ENCODE peak calls at places on chromosomes 2 and 18, in nine cellular contexts. A is cardiac muscle cell; Y is colonic mucosa; X is ovary; O is lower lobe of right lung; J is aorta; G is pancreas; E is thoracic aorta; Z is CD8-positive, alpha-beta T cell. B is an unnamed sample.

GRCh38 chr2:68828887-68829708 is 42.1 kb downstream of the BMP10 start:
- DNase-seq in X (peak; percentile 96), O (peak; percentile 97), Z (peak; percentile 47), Y (peak; percentile 97), E (peak; percentile 88), G (peak; percentile 87), J (peak; percentile 99), A (peak; percentile 100), B (peak; percentile 28)

GRCh38 chr2:76197842-76198448 is 487.2 kb upstream of the GCFC2 start:
- DNase-seq in Y (peak; percentile 63), X (no peak), Z (no peak), O (no peak), J (no peak), A (peak; percentile 78), G (peak; percentile 66), E (no peak), B (peak; percentile 6)

GRCh38 chr18:79348066-79348465 is 47.7 kb upstream of the NFATC1 start:
- DNase-seq in X (no peak), Z (no peak), Y (no peak), E (no peak), G (no peak), J (no peak), O (no peak), A (no peak), B (no peak)

GRCh38 chr2:39625193-39625926 is 40.4 kb upstream of the TMEM178A start:
- DNase-seq in A (no peak), Z (no peak), Y (no peak), G (no peak), O (no peak), X (no peak), J (no peak), E (no peak), B (no peak)

GRCh38 chr2:38622210-38622609 is 19.5 kb upstream of the HNRNPLL start:
- DNase-seq in E (no peak), Z (no peak), X (no peak), G (no peak), O (no peak), Y (no peak), J (no peak), A (peak; percentile 15), B (no peak)

GRCh38 chr2:66700181-66700686 is 265.3 kb downstream of the MEIS1 start:
- DNase-seq in X (no peak), Z (no peak), O (no peak), A (no peak), Y (no peak), J (no peak), G (no peak), E (no peak), B (no peak)

GRCh38 chr2:237391140-237391539 is 22.8 kb downstream of the COL6A3 start:
- DNase-seq in Z (no peak), A (no peak), Y (no peak), J (no peak), X (no peak), O (no peak), G (no peak), E (no peak), B (no peak)

GRCh38 chr2:158049129-158049855 is 52.4 kb upstream of the UPP2 start:
- DNase-seq in E (no peak), A (no peak), X (no peak), J (no peak), Z (no peak), O (no peak), G (no peak), Y (no peak), B (no peak)

GRCh38 chr18:48623468-48624220 is 84.8 kb downstream of the CTIF start:
- DNase-seq in A (peak; percentile 87), E (no peak), X (no peak), Y (no peak), G (no peak), Z (no peak), J (no peak), O (no peak), B (no peak)

GRCh38 chr2:165647409-165647808 is 146.6 kb downstream of the GALNT3 start:
- DNase-seq in Z (no peak), X (no peak), G (no peak), Y (no peak), O (no peak), E (no peak), J (no peak), A (no peak), B (no peak)

GRCh38 chr2:28390857-28391563 is 1.6 kb upstream of the FOSL2 start:
- DNase-seq in X (peak; percentile 88), A (peak; percentile 93), E (no peak), Y (peak; percentile 83), Z (no peak), J (peak; percentile 93), O (peak; percentile 85), G (peak; percentile 76), B (peak; percentile 83)

GRCh38 chr2:103527278-103527677 is 765.4 kb downstream of the TMEM182 start:
- DNase-seq in A (no peak), Y (no peak), Z (no peak), J (no peak), G (no peak), X (no peak), E (no peak), O (no peak), B (no peak)

GRCh38 chr2:154455871-154456270 is 242.6 kb upstream of the KCNJ3 start:
- DNase-seq in E (no peak), J (no peak), X (no peak), O (no peak), Y (no peak), A (peak; percentile 34), Z (no peak), G (no peak), B (no peak)

GRCh38 chr2:191202209-191202721 is 42.9 kb upstream of the MYO1B start:
- DNase-seq in O (no peak), E (no peak), X (no peak), A (peak; percentile 90), J (no peak), G (no peak), Z (no peak), Y (no peak), B (no peak)

GRCh38 chr2:101114815-101115214 is 36.4 kb downstream of the TBC1D8 start:
- DNase-seq in E (no peak), J (no peak), G (no peak), Y (peak; percentile 56), Z (no peak), A (no peak), O (peak; percentile 65), X (no peak), B (no peak)

GRCh38 chr2:120204945-120205670 is 18.1 kb downstream of the TMEM185B start:
- DNase-seq in J (no peak), E (no peak), A (no peak), O (no peak), Y (no peak), G (no peak), Z (no peak), X (no peak), B (no peak)

GRCh38 chr2:101718993-101719571 is 21.6 kb downstream of the MAP4K4 start:
- DNase-seq in G (no peak), Z (no peak), E (no peak), J (no peak), O (no peak), A (no peak), X (no peak), Y (no peak), B (no peak)

GRCh38 chr2:111138834-111139233 is 18.1 kb downstream of the BCL2L11 start:
- DNase-seq in O (no peak), X (no peak), G (no peak), E (no peak), A (no peak), Z (no peak), Y (no peak), J (no peak), B (no peak)

GRCh38 chr2:111134082-111134481 is 13.4 kb downstream of the BCL2L11 start:
- DNase-seq in O (no peak), Y (no peak), E (no peak), X (no peak), A (no peak), G (no peak), J (no peak), Z (no peak), B (no peak)

GRCh38 chr2:111135910-111136297 is 15.2 kb downstream of the BCL2L11 start:
- DNase-seq in J (no peak), Y (no peak), Z (no peak), X (no peak), O (peak; percentile 52), A (peak; percentile 98), E (no peak), G (no peak), B (peak; percentile 69)

GRCh38 chr2:111135237-111135909 is 14.7 kb downstream of the BCL2L11 start:
- DNase-seq in J (no peak), O (no peak), G (no peak), A (no peak), Z (no peak), Y (no peak), E (no peak), X (no peak), B (no peak)

GRCh38 chr2:111133603-111134002 is 12.9 kb downstream of the BCL2L11 start:
- DNase-seq in O (no peak), G (no peak), Z (no peak), J (no peak), A (no peak), X (no peak), Y (no peak), E (no peak), B (no peak)
- H3K36me3 ChIP-seq in O (peaks cover 13% of the 10 kb centered on the region), G (no peaks in the 10 kb centered on the region), Z (no peaks in the 10 kb centered on the region), J (no peaks in the 10 kb centered on the region), A (peaks cover 18% of the 10 kb centered on the region), X (no peaks in the 10 kb centered on the region), Y (no peaks in the 10 kb centered on the region), E (no peaks in the 10 kb centered on the region), B (peaks cover 13% of the 10 kb centered on the region)

DNA sequence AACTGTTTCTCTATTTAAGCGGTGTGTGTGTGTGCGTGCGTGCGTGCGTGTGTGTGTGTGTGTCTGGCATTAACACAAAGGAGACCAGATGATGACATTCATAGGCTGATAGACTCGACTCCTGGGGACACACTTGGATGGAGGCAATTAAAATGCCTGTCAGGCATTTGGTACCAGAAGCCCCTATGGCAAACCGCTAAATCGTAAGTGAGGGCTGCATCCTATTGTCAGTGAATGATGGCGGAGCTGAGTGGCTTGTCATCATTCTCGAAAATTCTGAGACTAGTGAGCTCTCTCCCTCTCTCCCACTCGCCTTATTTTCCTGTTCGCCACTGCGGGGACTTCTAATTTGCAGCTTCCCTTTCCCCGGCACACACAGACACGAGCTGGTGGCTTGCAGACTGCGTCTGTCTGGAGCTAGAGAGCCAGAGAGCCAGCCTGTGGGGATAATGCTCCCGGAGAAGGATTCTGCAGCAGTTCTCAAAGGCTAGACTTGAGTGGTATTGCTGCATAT is 155.4 kb downstream of the MAP2 start:
- DNase-seq in O (no peak), Z (no peak), Y (no peak), E (no peak), A (peak; percentile 48), G (no peak), X (no peak), J (no peak), B (peak; percentile 4)
- H3K4me3 ChIP-seq in O (peak overlapping the region; percentile 37), Z (no peak overlapping the region), Y (no peak overlapping the region), E (peak overlapping the region; percentile 61), A (no peak overlapping the region), G (no peak overlapping the region), X (no peak overlapping the region), J (peak overlapping the region; percentile 72), B (no peak overlapping the region)

GRCh38 chr2:112108238-112108832 is 29.9 kb upstream of the FBLN7 start:
- DNase-seq in O (no peak), A (peak; percentile 51), J (no peak), Z (no peak), Y (no peak), X (no peak), E (no peak), G (no peak), B (no peak)
- H3K36me3 ChIP-seq in O (peaks cover 89% of the 10 kb centered on the region), A (peaks cover 8% of the 10 kb centered on the region), J (peaks cover 2% of the 10 kb centered on the region), Z (peaks cover 11% of the 10 kb centered on the region), Y (peaks cover 4% of the 10 kb centered on the region), X (no peaks in the 10 kb centered on the region), E (peaks cover 33% of the 10 kb centered on the region), G (peaks cover 11% of the 10 kb centered on the region), B (no peaks in the 10 kb centered on the region)

GRCh38 chr2:105836341-105836740 is 91.6 kb downstream of the NCK2 start:
- DNase-seq in G (no peak), A (no peak), J (no peak), E (no peak), O (no peak), X (no peak), Y (no peak), Z (no peak), B (no peak)
- H3K4me3 ChIP-seq in G (no peak overlapping the region), A (no peak overlapping the region), J (no peak overlapping the region), E (no peak overlapping the region), O (no peak overlapping the region), X (no peak overlapping the region), Y (no peak overlapping the region), Z (no peak overlapping the region), B (no peak overlapping the region)

B was measured in H7.